ENCODE peak calls at places on chromosomes 16 and 17, in ten cellular contexts. One of them, this sample, is unnamed.

GRCh38 chr17:82551779-82552457 is 32.4 kb downstream of the FOXK2 start:
- DNase-seq in endodermal cell: peak
- DNase-seq in dorsolateral prefrontal cortex: peak
- DNase-seq in pancreas: peak
- DNase-seq in effector memory CD4-positive, alpha-beta T cell: peak
- DNase-seq in tibial artery: peak
- DNase-seq in psoas muscle: peak
- DNase-seq in A549: peak
- DNase-seq in aorta: peak
- DNase-seq in thoracic aorta: peak
- DNase-seq in this sample: peak

GRCh38 chr17:33444731-33445130 is 151.6 kb upstream of the ASIC2 start:
- DNase-seq in endodermal cell: no peak
- DNase-seq in dorsolateral prefrontal cortex: no peak
- DNase-seq in pancreas: no peak
- DNase-seq in effector memory CD4-positive, alpha-beta T cell: no peak
- DNase-seq in tibial artery: no peak
- DNase-seq in psoas muscle: no peak
- DNase-seq in A549: no peak
- DNase-seq in aorta: no peak
- DNase-seq in thoracic aorta: no peak
- DNase-seq in this sample: no peak

GRCh38 chr16:78045865-78046581 is 23.7 kb downstream of the CLEC3A start:
- DNase-seq in endodermal cell: peak
- DNase-seq in dorsolateral prefrontal cortex: peak
- DNase-seq in pancreas: peak
- DNase-seq in effector memory CD4-positive, alpha-beta T cell: no peak
- DNase-seq in tibial artery: peak
- DNase-seq in psoas muscle: no peak
- DNase-seq in A549: peak
- DNase-seq in aorta: peak
- DNase-seq in thoracic aorta: no peak
- DNase-seq in this sample: no peak

GRCh38 chr17:76131692-76132573 is 9.1 kb downstream of the FOXJ1 start:
- DNase-seq in endodermal cell: no peak
- DNase-seq in dorsolateral prefrontal cortex: no peak
- DNase-seq in pancreas: no peak
- DNase-seq in effector memory CD4-positive, alpha-beta T cell: no peak
- DNase-seq in tibial artery: no peak
- DNase-seq in psoas muscle: no peak
- DNase-seq in A549: no peak
- DNase-seq in aorta: no peak
- DNase-seq in thoracic aorta: no peak
- DNase-seq in this sample: no peak

GRCh38 chr17:76538281-76538931 is 897 bp upstream of the CYGB start:
- DNase-seq in endodermal cell: peak
- DNase-seq in dorsolateral prefrontal cortex: no peak
- DNase-seq in pancreas: no peak
- DNase-seq in effector memory CD4-positive, alpha-beta T cell: no peak
- DNase-seq in tibial artery: peak
- DNase-seq in psoas muscle: no peak
- DNase-seq in A549: no peak
- DNase-seq in aorta: no peak
- DNase-seq in thoracic aorta: no peak
- DNase-seq in this sample: no peak

GRCh38 chr17:40190197-40191021 is 13.1 kb downstream of the RAPGEFL1 start:
- DNase-seq in endodermal cell: peak
- DNase-seq in dorsolateral prefrontal cortex: no peak
- DNase-seq in pancreas: no peak
- DNase-seq in effector memory CD4-positive, alpha-beta T cell: no peak
- DNase-seq in tibial artery: no peak
- DNase-seq in psoas muscle: no peak
- DNase-seq in A549: peak
- DNase-seq in aorta: no peak
- DNase-seq in thoracic aorta: no peak
- DNase-seq in this sample: peak

GRCh38 chr17:61466246-61466645 is 14.0 kb downstream of the TBX4 start:
- DNase-seq in endodermal cell: no peak
- DNase-seq in dorsolateral prefrontal cortex: no peak
- DNase-seq in pancreas: no peak
- DNase-seq in effector memory CD4-positive, alpha-beta T cell: no peak
- DNase-seq in tibial artery: no peak
- DNase-seq in psoas muscle: no peak
- DNase-seq in A549: no peak
- DNase-seq in aorta: peak
- DNase-seq in thoracic aorta: no peak
- DNase-seq in this sample: no peak

GRCh38 chr17:142876-143784 is 5.8 kb downstream of the SCGB1C2 start:
- DNase-seq in endodermal cell: no peak
- DNase-seq in dorsolateral prefrontal cortex: peak
- DNase-seq in pancreas: peak
- DNase-seq in effector memory CD4-positive, alpha-beta T cell: no peak
- DNase-seq in tibial artery: peak
- DNase-seq in psoas muscle: no peak
- DNase-seq in A549: no peak
- DNase-seq in aorta: peak
- DNase-seq in thoracic aorta: no peak
- DNase-seq in this sample: no peak

GRCh38 chr17:41972571-41973411 is 6.2 kb downstream of the CNP start:
- DNase-seq in endodermal cell: no peak
- DNase-seq in dorsolateral prefrontal cortex: no peak
- DNase-seq in pancreas: peak
- DNase-seq in effector memory CD4-positive, alpha-beta T cell: no peak
- DNase-seq in tibial artery: peak
- DNase-seq in psoas muscle: peak
- DNase-seq in A549: no peak
- DNase-seq in aorta: peak
- DNase-seq in thoracic aorta: no peak
- DNase-seq in this sample: no peak

GRCh38 chr16:54928016-54928356 is 2.7 kb upstream of the IRX5 start:
- DNase-seq in endodermal cell: peak
- DNase-seq in dorsolateral prefrontal cortex: no peak
- DNase-seq in pancreas: no peak
- DNase-seq in effector memory CD4-positive, alpha-beta T cell: no peak
- DNase-seq in tibial artery: no peak
- DNase-seq in psoas muscle: no peak
- DNase-seq in A549: peak
- DNase-seq in aorta: no peak
- DNase-seq in thoracic aorta: no peak
- DNase-seq in this sample: no peak

GRCh38 chr16:22372882-22373661 is 1.3 kb downstream of the CDR2 start:
- DNase-seq in endodermal cell: no peak
- DNase-seq in dorsolateral prefrontal cortex: no peak
- DNase-seq in pancreas: no peak
- DNase-seq in effector memory CD4-positive, alpha-beta T cell: no peak
- DNase-seq in tibial artery: no peak
- DNase-seq in psoas muscle: no peak
- DNase-seq in A549: no peak
- DNase-seq in aorta: no peak
- DNase-seq in thoracic aorta: no peak
- DNase-seq in this sample: no peak

GRCh38 chr16:53881371-53881770 is 177.4 kb downstream of the FTO start:
- DNase-seq in endodermal cell: no peak
- DNase-seq in dorsolateral prefrontal cortex: no peak
- DNase-seq in pancreas: no peak
- DNase-seq in effector memory CD4-positive, alpha-beta T cell: no peak
- DNase-seq in tibial artery: no peak
- DNase-seq in psoas muscle: no peak
- DNase-seq in A549: peak
- DNase-seq in aorta: no peak
- DNase-seq in thoracic aorta: no peak
- DNase-seq in this sample: no peak

GRCh38 chr16:1470543-1471251 is 4.1 kb downstream of the CLCN7 start:
- DNase-seq in endodermal cell: no peak
- DNase-seq in dorsolateral prefrontal cortex: no peak
- DNase-seq in pancreas: no peak
- DNase-seq in effector memory CD4-positive, alpha-beta T cell: no peak
- DNase-seq in tibial artery: no peak
- DNase-seq in psoas muscle: no peak
- DNase-seq in A549: no peak
- DNase-seq in aorta: no peak
- DNase-seq in thoracic aorta: no peak
- DNase-seq in this sample: no peak
- H3K4me3 ChIP-seq in endodermal cell: no peak
- H3K4me3 ChIP-seq in dorsolateral prefrontal cortex: no peak
- H3K4me3 ChIP-seq in pancreas: no peak
- H3K4me3 ChIP-seq in effector memory CD4-positive, alpha-beta T cell: no peak
- H3K4me3 ChIP-seq in tibial artery: no peak
- H3K4me3 ChIP-seq in psoas muscle: no peak
- H3K4me3 ChIP-seq in A549: no peak
- H3K4me3 ChIP-seq in aorta: no peak
- H3K4me3 ChIP-seq in thoracic aorta: no peak
- H3K4me3 ChIP-seq in this sample: no peak

GRCh38 chr16:89308391-89309333 is 91.2 kb downstream of the ZNF778 start:
- DNase-seq in endodermal cell: peak
- DNase-seq in dorsolateral prefrontal cortex: no peak
- DNase-seq in pancreas: no peak
- DNase-seq in effector memory CD4-positive, alpha-beta T cell: no peak
- DNase-seq in tibial artery: no peak
- DNase-seq in psoas muscle: no peak
- DNase-seq in A549: no peak
- DNase-seq in aorta: no peak
- DNase-seq in thoracic aorta: no peak
- DNase-seq in this sample: peak
- H3K4me3 ChIP-seq in endodermal cell: no peak
- H3K4me3 ChIP-seq in dorsolateral prefrontal cortex: no peak
- H3K4me3 ChIP-seq in pancreas: no peak
- H3K4me3 ChIP-seq in effector memory CD4-positive, alpha-beta T cell: no peak
- H3K4me3 ChIP-seq in tibial artery: no peak
- H3K4me3 ChIP-seq in psoas muscle: no peak
- H3K4me3 ChIP-seq in A549: no peak
- H3K4me3 ChIP-seq in aorta: no peak
- H3K4me3 ChIP-seq in thoracic aorta: no peak
- H3K4me3 ChIP-seq in this sample: no peak

DNA sequence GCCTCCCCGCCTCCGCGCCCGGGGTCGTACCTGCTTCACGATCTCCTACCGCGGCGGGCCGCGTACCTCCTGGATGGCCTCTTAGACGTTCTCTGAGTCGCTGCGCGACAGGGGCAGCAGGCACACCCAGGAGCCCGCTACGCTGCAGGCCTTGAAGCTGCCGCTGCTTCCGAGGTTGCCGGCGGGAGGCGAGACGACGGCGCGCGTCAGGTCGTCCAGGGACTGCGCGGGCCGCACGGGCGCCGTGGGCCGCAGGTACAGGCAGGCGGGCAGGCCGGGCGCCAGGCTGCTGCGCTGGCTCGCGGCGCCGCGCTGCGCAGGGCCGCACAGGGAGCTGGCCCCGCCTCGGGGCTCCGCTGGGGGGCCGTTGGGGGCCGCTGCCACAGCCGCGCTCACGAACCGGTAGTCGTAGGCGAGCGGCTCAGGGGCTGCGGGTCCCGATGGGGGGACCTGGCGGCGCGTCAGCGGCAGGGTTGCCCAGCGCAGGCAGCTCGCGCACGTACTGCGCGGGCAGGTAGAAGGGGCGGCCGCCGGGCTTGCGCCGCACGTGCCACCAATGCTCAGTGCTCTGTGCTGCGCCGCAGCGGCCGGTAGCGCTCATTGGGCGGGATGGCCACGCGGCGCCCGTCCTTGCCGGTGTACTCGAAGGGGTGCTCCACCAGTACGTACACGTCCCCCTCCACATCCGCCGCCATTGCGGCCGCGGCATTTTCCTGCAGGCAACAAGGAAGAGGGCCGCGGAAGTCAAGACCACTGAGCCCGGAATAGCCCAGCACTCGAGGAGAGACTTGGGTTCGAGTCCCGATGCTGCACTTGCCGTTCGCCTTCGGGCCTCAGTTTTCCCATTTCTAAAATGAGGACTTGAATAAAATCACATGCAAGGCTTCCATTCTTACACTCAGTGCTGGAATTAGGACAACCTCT is 116.5 kb upstream of the SMURF2 start:
- DNase-seq in endodermal cell: peak
- DNase-seq in dorsolateral prefrontal cortex: peak
- DNase-seq in pancreas: no peak
- DNase-seq in effector memory CD4-positive, alpha-beta T cell: no peak
- DNase-seq in tibial artery: peak
- DNase-seq in psoas muscle: peak
- DNase-seq in A549: no peak
- DNase-seq in aorta: peak
- DNase-seq in thoracic aorta: no peak
- DNase-seq in this sample: no peak
- H3K4me3 ChIP-seq in endodermal cell: no peak
- H3K4me3 ChIP-seq in dorsolateral prefrontal cortex: peak
- H3K4me3 ChIP-seq in pancreas: peak
- H3K4me3 ChIP-seq in effector memory CD4-positive, alpha-beta T cell: peak
- H3K4me3 ChIP-seq in tibial artery: peak
- H3K4me3 ChIP-seq in psoas muscle: peak
- H3K4me3 ChIP-seq in A549: no peak
- H3K4me3 ChIP-seq in aorta: no peak
- H3K4me3 ChIP-seq in thoracic aorta: peak
- H3K4me3 ChIP-seq in this sample: no peak

GRCh38 chr16:31216552-31217530 is at the start of gene PYDC1:
- DNase-seq in endodermal cell: peak
- DNase-seq in dorsolateral prefrontal cortex: no peak
- DNase-seq in pancreas: no peak
- DNase-seq in effector memory CD4-positive, alpha-beta T cell: no peak
- DNase-seq in tibial artery: no peak
- DNase-seq in psoas muscle: no peak
- DNase-seq in A549: no peak
- DNase-seq in aorta: no peak
- DNase-seq in thoracic aorta: no peak
- DNase-seq in this sample: no peak

GRCh38 chr16:31214705-31215286 is 877 bp downstream of the TRIM72 start:
- DNase-seq in endodermal cell: peak
- DNase-seq in dorsolateral prefrontal cortex: no peak
- DNase-seq in pancreas: no peak
- DNase-seq in effector memory CD4-positive, alpha-beta T cell: no peak
- DNase-seq in tibial artery: no peak
- DNase-seq in psoas muscle: peak
- DNase-seq in A549: no peak
- DNase-seq in aorta: no peak
- DNase-seq in thoracic aorta: no peak
- DNase-seq in this sample: no peak

GRCh38 chr16:31215287-31216115 is 1.4 kb downstream of the PYDC1 start:
- DNase-seq in endodermal cell: peak
- DNase-seq in dorsolateral prefrontal cortex: peak
- DNase-seq in pancreas: peak
- DNase-seq in effector memory CD4-positive, alpha-beta T cell: no peak
- DNase-seq in tibial artery: no peak
- DNase-seq in psoas muscle: peak
- DNase-seq in A549: peak
- DNase-seq in aorta: peak
- DNase-seq in thoracic aorta: no peak
- DNase-seq in this sample: no peak

GRCh38 chr16:31213877-31214704 is at the start of gene TRIM72:
- DNase-seq in endodermal cell: no peak
- DNase-seq in dorsolateral prefrontal cortex: no peak
- DNase-seq in pancreas: no peak
- DNase-seq in effector memory CD4-positive, alpha-beta T cell: no peak
- DNase-seq in tibial artery: no peak
- DNase-seq in psoas muscle: peak
- DNase-seq in A549: no peak
- DNase-seq in aorta: no peak
- DNase-seq in thoracic aorta: no peak
- DNase-seq in this sample: no peak

DNA sequence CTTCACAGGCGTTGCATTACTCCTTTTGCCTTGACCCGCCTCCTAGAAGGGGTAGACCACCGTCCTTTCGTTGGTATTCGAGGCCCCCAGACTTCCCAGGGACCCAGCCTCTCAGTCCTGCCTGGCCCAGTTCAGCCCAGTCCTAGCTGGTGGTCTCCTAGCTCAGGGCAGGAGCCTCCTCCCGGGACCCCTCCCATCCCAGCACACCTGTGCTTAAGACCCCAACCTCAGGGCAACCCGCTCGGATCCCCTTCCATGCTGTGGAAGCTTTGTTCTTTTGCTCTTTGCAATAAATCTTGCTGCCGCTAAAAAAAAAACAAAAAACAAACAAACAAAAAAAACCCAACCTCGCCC is 842 bp downstream of the PYDC1 start:
- DNase-seq in endodermal cell: no peak
- DNase-seq in dorsolateral prefrontal cortex: no peak
- DNase-seq in pancreas: no peak
- DNase-seq in effector memory CD4-positive, alpha-beta T cell: no peak
- DNase-seq in tibial artery: no peak
- DNase-seq in psoas muscle: no peak
- DNase-seq in A549: no peak
- DNase-seq in aorta: no peak
- DNase-seq in thoracic aorta: no peak
- DNase-seq in this sample: no peak
- H3K4me3 ChIP-seq in endodermal cell: peak
- H3K4me3 ChIP-seq in dorsolateral prefrontal cortex: peak
- H3K4me3 ChIP-seq in pancreas: peak
- H3K4me3 ChIP-seq in effector memory CD4-positive, alpha-beta T cell: peak
- H3K4me3 ChIP-seq in tibial artery: peak
- H3K4me3 ChIP-seq in psoas muscle: peak
- H3K4me3 ChIP-seq in A549: peak
- H3K4me3 ChIP-seq in aorta: no peak
- H3K4me3 ChIP-seq in thoracic aorta: peak
- H3K4me3 ChIP-seq in this sample: no peak